ENCODE peak calls at places on chromosomes 13 and 19, in seven cellular contexts. C is pancreas, W is transverse colon, B is AG04450, I is HepG2, K is breast epithelium, E is fibroblast of mammary gland. R is an unnamed sample.

GRCh38 chr13:20392530-20392929 is 133.1 kb downstream of the CRYL1 start:
- DNase-seq in K (no peak), E (no peak), W (no peak), I (no peak), C (no peak), B (no peak), R (no peak)

GRCh38 chr13:36193151-36193855 is 21.1 kb downstream of the SOHLH2 start:
- DNase-seq in B (no peak), W (no peak), I (no peak), K (no peak), E (peak), C (no peak), R (no peak)

GRCh38 chr13:35769812-35770211 is 293.3 kb upstream of the MAB21L1 start:
- DNase-seq in W (no peak), K (no peak), C (no peak), I (no peak), B (no peak), E (no peak), R (no peak)

GRCh38 chr19:13790354-13790753 is 4.9 kb upstream of the ZSWIM4 start:
- DNase-seq in W (no peak), C (no peak), I (no peak), K (no peak), E (no peak), B (no peak), R (no peak)

GRCh38 chr13:101474419-101474957 is 22.0 kb downstream of the ITGBL1 start:
- DNase-seq in K (peak), C (no peak), E (peak), I (no peak), B (peak), W (no peak), R (no peak)

GRCh38 chr13:38582133-38582532 is 104.7 kb upstream of the FREM2 start:
- DNase-seq in K (no peak), W (no peak), E (peak), C (no peak), B (no peak), I (peak), R (peak)

GRCh38 chr19:46481947-46482346 is 10.6 kb upstream of the PNMA8A start:
- DNase-seq in K (no peak), I (no peak), W (no peak), C (no peak), B (no peak), E (peak), R (no peak)

GRCh38 chr19:44823373-44823698 is 14.4 kb downstream of the BCAM start:
- DNase-seq in I (no peak), B (no peak), C (no peak), W (no peak), K (no peak), E (no peak), R (no peak)

GRCh38 chr13:20475927-20476691 is 49.5 kb downstream of the CRYL1 start:
- DNase-seq in I (no peak), C (peak), E (no peak), B (no peak), K (no peak), W (peak), R (peak)

GRCh38 chr19:27774337-27774736 is 1438.6 kb downstream of the UQCRFS1 start:
- DNase-seq in B (no peak), K (no peak), C (no peak), I (no peak), W (no peak), E (no peak), R (no peak)

GRCh38 chr19:2355168-2356035 is 4.7 kb upstream of the TMPRSS9 start:
- DNase-seq in C (no peak), B (no peak), I (no peak), K (no peak), W (no peak), E (peak), R (no peak)

GRCh38 chr13:98290261-98290660 is 113.2 kb upstream of the RNF113B start:
- DNase-seq in E (no peak), I (no peak), C (no peak), B (no peak), W (no peak), K (no peak), R (no peak)

GRCh38 chr19:3821857-3822364 is 35.7 kb upstream of the MATK start:
- DNase-seq in B (no peak), W (peak), E (peak), K (no peak), C (peak), I (peak), R (peak)

GRCh38 chr13:59534806-59535205 is 628.9 kb downstream of the DIAPH3 start:
- DNase-seq in I (no peak), W (no peak), E (no peak), B (no peak), K (no peak), C (no peak), R (no peak)

GRCh38 chr13:20144141-20144850 is 16.6 kb downstream of the GJA3 start:
- DNase-seq in I (no peak), B (no peak), W (no peak), C (no peak), K (no peak), E (no peak), R (no peak)

GRCh38 chr19:37594982-37595382 is 306 bp downstream of the ZNF540 start:
- DNase-seq in B (peak), W (peak), C (peak), E (peak), K (peak), I (no peak), R (no peak)

GRCh38 chr13:94313321-94313720 is 166.2 kb downstream of the DCT start:
- DNase-seq in W (no peak), K (no peak), C (no peak), E (peak), B (no peak), I (no peak), R (no peak)

GRCh38 chr13:113935081-113935511 is 38.8 kb downstream of the C13orf46 start:
- DNase-seq in W (no peak), I (no peak), B (no peak), E (no peak), C (no peak), K (no peak), R (no peak)

GRCh38 chr13:82933986-82934385 is 948.3 kb downstream of the SLITRK1 start:
- DNase-seq in I (no peak), B (no peak), K (no peak), W (no peak), E (no peak), C (no peak), R (no peak)

GRCh38 chr13:30932481-30933333 is at the start of gene TEX26:
- DNase-seq in E (no peak), K (no peak), W (no peak), B (no peak), I (no peak), C (no peak), R (no peak)

GRCh38 chr13:43786766-43787517 is at the start of gene ENOX1:
- DNase-seq in C (peak), E (peak), W (peak), I (no peak), B (peak), K (no peak), R (no peak)

GRCh38 chr13:65034266-65034665 is 2195.9 kb downstream of the PCDH9 start:
- DNase-seq in K (no peak), E (no peak), B (no peak), C (no peak), W (no peak), I (no peak), R (no peak)

GRCh38 chr19:47609885-47610545 is 1.1 kb downstream of the BICRA start:
- DNase-seq in W (peak), E (peak), C (peak), K (peak), I (peak), B (no peak), R (no peak)

GRCh38 chr13:99298056-99298455 is 9.1 kb downstream of the GPR183 start:
- DNase-seq in C (no peak), K (no peak), W (no peak), I (no peak), E (no peak), B (no peak), R (no peak)
- H3K4me3 ChIP-seq in C (no peak), K (no peak), W (no peak), I (no peak), E (no peak), B (no peak), R (no peak)

GRCh38 chr13:70714993-70715392 is 606.7 kb upstream of the KLHL1 start:
- DNase-seq in C (no peak), E (no peak), B (no peak), K (no peak), I (no peak), W (no peak), R (no peak)
- TF ChIP-seq CTCF in C (no peak), E (no peak), B (no peak), K (no peak), I (no peak), W (no peak), R (no peak)

DNA sequence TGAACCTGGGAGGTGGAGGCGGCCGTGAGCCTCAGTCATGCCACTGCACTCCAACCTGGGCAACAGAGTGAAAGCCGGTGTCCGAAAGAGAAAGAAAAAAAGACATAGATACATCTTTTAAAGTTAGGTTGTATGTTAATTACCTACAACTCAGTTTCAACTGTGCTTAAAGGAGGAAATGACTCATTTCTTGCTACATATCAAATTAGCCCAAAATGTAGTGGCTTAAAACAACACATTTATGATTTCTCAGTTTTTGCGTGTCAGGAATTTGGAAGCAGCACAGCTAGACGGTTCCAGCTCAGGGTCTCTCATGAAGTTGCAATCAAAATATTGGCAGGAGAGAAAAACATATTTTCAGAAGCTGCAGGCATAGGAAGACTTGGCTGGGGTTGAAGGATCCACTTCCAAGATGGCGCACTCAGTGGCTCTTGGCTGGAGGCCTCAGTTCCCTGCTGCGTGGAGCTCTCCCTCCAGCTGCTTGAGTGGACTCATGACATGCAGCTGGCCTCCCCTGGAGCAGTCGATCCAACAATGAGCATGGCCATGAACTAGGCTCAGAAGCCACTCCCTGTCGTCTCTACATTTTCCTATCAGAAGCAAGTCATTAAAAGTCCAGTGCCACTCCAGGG is 7.1 kb downstream of the LDLR start:
- DNase-seq in I (no peak), E (peak), C (no peak), K (no peak), W (peak), B (no peak), R (no peak)
- H3K4me3 ChIP-seq in I (no peak), E (no peak), C (no peak), K (no peak), W (no peak), B (no peak), R (no peak)

GRCh38 chr19:35695895-35696422 is 8.4 kb upstream of the ZBTB32 start:
- DNase-seq in C (no peak), I (no peak), W (no peak), B (no peak), K (no peak), E (no peak), R (no peak)

GRCh38 chr19:35693835-35694599 is 10.3 kb upstream of the ZBTB32 start:
- DNase-seq in B (peak), K (peak), W (peak), E (peak), C (peak), I (peak), R (peak)

GRCh38 chr19:35689836-35690235 is 14.5 kb upstream of the ZBTB32 start:
- DNase-seq in E (no peak), I (no peak), B (no peak), W (no peak), K (no peak), C (no peak), R (no peak)

GRCh38 chr19:35693422-35693821 is 10.9 kb upstream of the ZBTB32 start:
- DNase-seq in B (no peak), E (no peak), W (no peak), C (no peak), K (no peak), I (no peak), R (no peak)

DNA sequence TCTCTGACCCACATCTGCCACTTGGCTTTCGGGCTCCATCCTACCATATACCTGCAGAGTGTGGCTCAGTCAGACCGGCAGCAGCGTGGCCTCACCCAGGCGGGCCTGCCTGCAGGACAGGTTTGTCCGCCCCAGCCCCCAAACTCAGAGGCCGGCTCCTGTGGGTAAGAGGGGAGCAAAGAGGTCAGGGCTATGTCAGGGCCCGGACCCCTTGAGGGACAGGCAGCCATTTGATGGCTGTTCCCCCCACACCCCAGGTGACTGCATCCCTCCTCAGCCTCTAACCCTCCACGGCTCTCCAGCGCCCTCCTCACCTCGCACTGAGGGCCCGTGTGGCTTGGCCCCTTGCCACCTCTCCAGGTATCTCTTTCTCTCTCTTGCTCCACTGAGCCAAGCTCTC is 12.3 kb upstream of the ZBTB32 start:
- DNase-seq in C (peak), E (no peak), W (no peak), I (no peak), K (no peak), B (no peak), R (no peak)
- TF ChIP-seq CTCF in C (no peak), E (no peak), W (no peak), I (peak), K (no peak), B (no peak), R (no peak)

GRCh38 chr19:40688987-40689338 is 1.5 kb downstream of the NUMBL start:
- DNase-seq in E (no peak), W (no peak), K (no peak), B (no peak), C (no peak), I (no peak), R (no peak)
- H3K4me3 ChIP-seq in E (peak), W (peak), K (peak), B (peak), C (no peak), I (no peak), R (no peak)

GRCh38 chr13:91375119-91375729 is 23.2 kb upstream of the GPC5 start:
- DNase-seq in B (no peak), C (no peak), K (no peak), E (peak), W (no peak), I (no peak), R (no peak)
- TF ChIP-seq CTCF in B (peak), C (no peak), K (no peak), E (peak), W (peak), I (peak), R (peak)

GRCh38 chr13:105353654-105354053 is 1181.8 kb downstream of the EFNB2 start:
- DNase-seq in K (no peak), E (no peak), W (no peak), I (no peak), B (no peak), C (no peak), R (no peak)
- H3K4me3 ChIP-seq in K (no peak), E (no peak), W (no peak), I (no peak), B (no peak), C (no peak), R (no peak)

DNA sequence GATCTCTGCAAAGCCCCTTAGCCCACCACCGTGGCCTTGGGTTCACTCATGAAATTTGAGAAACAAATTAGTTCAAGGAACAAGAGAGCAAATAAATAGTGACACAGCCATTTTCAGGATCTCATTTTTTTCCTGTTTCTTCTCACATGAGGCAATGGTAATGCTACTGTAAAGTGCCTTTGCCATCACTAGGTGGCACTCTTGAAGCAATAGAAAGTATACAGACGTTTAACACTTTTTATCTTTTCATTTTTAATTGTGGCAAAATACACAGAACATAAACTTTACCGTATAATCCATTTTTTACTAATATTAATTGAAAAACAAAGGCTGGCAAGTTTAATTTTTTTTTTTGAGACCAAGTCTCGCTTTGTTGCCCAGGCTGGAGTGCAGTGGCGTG is 76.9 kb upstream of the ZNF835 start:
- DNase-seq in W (no peak), C (no peak), E (peak), I (peak), B (no peak), K (no peak), R (peak)
- TF ChIP-seq CTCF in W (peak), C (no peak), E (peak), I (peak), B (no peak), K (peak), R (peak)

GRCh38 chr19:35869327-35870123 is 1.2 kb downstream of the APLP1 start:
- DNase-seq in W (peak), K (peak), E (peak), C (peak), B (no peak), I (peak), R (peak)

GRCh38 chr19:35870798-35871197 is 2.4 kb downstream of the APLP1 start:
- DNase-seq in K (no peak), W (no peak), C (no peak), I (no peak), E (no peak), B (no peak), R (no peak)

GRCh38 chr19:35868823-35869326 is 501 bp downstream of the APLP1 start:
- DNase-seq in I (no peak), K (no peak), B (no peak), C (no peak), E (no peak), W (no peak), R (no peak)

GRCh38 chr19:35871611-35872010 is 3.2 kb downstream of the APLP1 start:
- DNase-seq in W (no peak), K (no peak), I (no peak), C (no peak), E (no peak), B (no peak), R (no peak)

GRCh38 chr19:35868172-35868822 is at the start of gene APLP1:
- DNase-seq in C (peak), B (no peak), W (peak), I (peak), E (no peak), K (peak), R (no peak)
- H3K4me3 ChIP-seq in C (peak), B (peak), W (peak), I (peak), E (no peak), K (peak), R (peak)